ENCODE peak calls at places on chromosome 9, in nine cellular contexts. Y is left ventricle myocardium superior; E is EL; D is HuH-7.5; O is kidney glomerular epithelial cell; U is stimulated activated CD4-positive, alpha-beta T cell treated with anti-CD3 and anti-CD28 coated beads, Interleukin-12 subunit alpha, Interleukin-12 subunit beta, amount 100 ng/mL, for 4 hours; Z is neural crest cell; Q is T-cell; L is cardiac muscle cell. T is an unnamed sample.

GRCh38 chr9:38044706-38045105 is 24.3 kb downstream of the SHB start:
- DNase-seq in O (no peak), Z (no peak), L (no peak), U (no peak), D (no peak), E (no peak), Y (no peak), Q (no peak), T (no peak)

GRCh38 chr9:5178126-5178805 is 7.2 kb downstream of the INSL6 start:
- DNase-seq in Z (no peak), L (no peak), Q (peak), O (no peak), Y (no peak), E (no peak), U (no peak), D (no peak), T (no peak)

GRCh38 chr9:72579190-72579589 is 57.8 kb downstream of the TMC1 start:
- DNase-seq in U (no peak), E (peak), Y (peak), L (no peak), Q (no peak), Z (no peak), O (no peak), D (no peak), T (peak)

GRCh38 chr9:13270734-13271133 is 8.8 kb downstream of the MPDZ start:
- DNase-seq in Q (no peak), U (no peak), Z (no peak), Y (no peak), O (no peak), L (no peak), D (no peak), E (no peak), T (no peak)

GRCh38 chr9:124251605-124252366 is 6.0 kb upstream of the NEK6 start:
- DNase-seq in U (no peak), D (no peak), E (peak), Q (no peak), Z (no peak), Y (no peak), L (no peak), O (peak), T (peak)

GRCh38 chr9:16000826-16001225 is 448.0 kb downstream of the CCDC171 start:
- DNase-seq in Y (no peak), U (no peak), Z (no peak), Q (no peak), L (no peak), E (no peak), D (no peak), O (no peak), T (no peak)

GRCh38 chr9:13705356-13705755 is 425.9 kb upstream of the MPDZ start:
- DNase-seq in Q (no peak), L (no peak), Z (no peak), U (no peak), Y (no peak), O (no peak), D (no peak), E (peak), T (no peak)

GRCh38 chr9:121249563-121249962 is 18.4 kb upstream of the GSN start:
- DNase-seq in U (no peak), D (no peak), Y (no peak), Z (no peak), Q (no peak), E (no peak), L (no peak), O (no peak), T (no peak)

GRCh38 chr9:79512251-79512650 is 59.5 kb upstream of the TLE4 start:
- DNase-seq in O (no peak), Z (no peak), Q (no peak), L (no peak), U (no peak), D (no peak), E (no peak), Y (no peak), T (no peak)

GRCh38 chr9:78857371-78858225 is 560.7 kb downstream of the PSAT1 start:
- DNase-seq in L (no peak), E (no peak), U (no peak), D (no peak), Y (no peak), Q (no peak), Z (peak), O (no peak), T (no peak)

GRCh38 chr9:89844535-89844934 is 239.7 kb downstream of the GADD45G start:
- DNase-seq in D (no peak), U (no peak), Z (no peak), Y (no peak), O (no peak), E (no peak), L (no peak), Q (no peak), T (no peak)

T was measured in RCC 7860.